ENCODE peak calls at places on chromosomes 2 and 18, in eight cellular contexts. W, P, G, T, F, L, Z and N are unnamed samples.

GRCh38 chr2:128357561-128358370 is 39.1 kb upstream of the HS6ST1 start:
- DNase-seq in W (no peak), P (no peak), G (no peak), T (no peak), F (no peak), L (no peak), Z (no peak), N (peak; percentile 9)

GRCh38 chr2:10448646-10449480 is 736 bp upstream of the ODC1 start:
- DNase-seq in W (peak; percentile 95), P (no peak), G (peak; percentile 94), T (peak; percentile 25), F (peak; percentile 94), L (peak; percentile 92), Z (peak; percentile 34), N (peak; percentile 90)

GRCh38 chr2:88692187-88692586 is 714 bp downstream of the RPIA start:
- DNase-seq in W (peak; percentile 23), P (peak; percentile 66), G (peak; percentile 52), T (peak; percentile 31), F (no peak), L (no peak), Z (no peak), N (peak; percentile 20)

GRCh38 chr2:34738691-34739090 is 1139.6 kb upstream of the FAM98A start:
- DNase-seq in W (no peak), P (peak; percentile 1), G (no peak), T (no peak), F (no peak), L (no peak), Z (no peak), N (no peak)

GRCh38 chr18:41703744-41704530 is 251.1 kb upstream of the PIK3C3 start:
- DNase-seq in W (no peak), P (no peak), G (no peak), T (no peak), F (no peak), L (no peak), Z (no peak), N (no peak)

GRCh38 chr2:232787806-232788205 is 11.4 kb upstream of the KCNJ13 start:
- DNase-seq in W (no peak), P (no peak), G (no peak), T (no peak), F (no peak), L (no peak), Z (no peak), N (no peak)

GRCh38 chr2:54572262-54572635 is 116.1 kb downstream of the SPTBN1 start:
- DNase-seq in W (peak; percentile 89), P (peak; percentile 29), G (no peak), T (peak; percentile 93), F (no peak), L (no peak), Z (no peak), N (no peak)

GRCh38 chr2:216205486-216205885 is 96.3 kb downstream of the XRCC5 start:
- DNase-seq in W (no peak), P (no peak), G (no peak), T (no peak), F (no peak), L (no peak), Z (no peak), N (no peak)

GRCh38 chr2:100197643-100198153 is 55.3 kb upstream of the AFF3 start:
- DNase-seq in W (peak; percentile 16), P (no peak), G (peak; percentile 83), T (peak; percentile 82), F (no peak), L (no peak), Z (peak; percentile 75), N (peak; percentile 80)

GRCh38 chr2:148391324-148391723 is 253.2 kb upstream of the EPC2 start:
- DNase-seq in W (no peak), P (no peak), G (no peak), T (peak; percentile 60), F (no peak), L (no peak), Z (no peak), N (no peak)

GRCh38 chr2:9310827-9311226 is 104.2 kb downstream of the ASAP2 start:
- DNase-seq in W (peak; percentile 76), P (no peak), G (no peak), T (peak; percentile 56), F (no peak), L (no peak), Z (no peak), N (no peak)

GRCh38 chr2:218400167-218400929 is 680 bp downstream of the CTDSP1 start:
- DNase-seq in W (peak; percentile 20), P (peak; percentile 35), G (peak; percentile 76), T (peak; percentile 36), F (no peak), L (no peak), Z (peak; percentile 35), N (peak; percentile 48)